ENCODE peak calls at places on chromosomes 2 and 18, in nine cellular contexts. M, V, X, J, I, S, Z, H and D are unnamed samples.

GRCh38 chr18:78561757-78562445 is 417.7 kb upstream of the SALL3 start:
- DNase-seq in S (no peak), X (no peak), Z (peak), J (no peak), I (no peak), M (no peak), V (no peak), H (no peak), D (no peak)

GRCh38 chr18:23994361-23994902 is 20.1 kb upstream of the TTC39C start:
- DNase-seq in S (no peak), J (no peak), I (peak), Z (no peak), X (peak), V (no peak), H (peak), M (peak), D (peak)

GRCh38 chr2:204849887-204850286 is 304.6 kb downstream of the PARD3B start:
- DNase-seq in X (no peak), Z (no peak), J (no peak), V (no peak), H (no peak), I (peak), S (no peak), M (no peak), D (no peak)

GRCh38 chr2:153059338-153060052 is 341.1 kb downstream of the ARL6IP6 start:
- DNase-seq in V (no peak), I (peak), X (no peak), S (no peak), Z (no peak), H (no peak), J (no peak), M (no peak), D (peak)

GRCh38 chr18:65725421-65726050 is 25.3 kb upstream of the CDH7 start:
- DNase-seq in V (no peak), M (no peak), J (no peak), X (peak), S (peak), H (no peak), I (no peak), Z (peak), D (peak)

GRCh38 chr18:79788096-79789085 is 9.3 kb upstream of the KCNG2 start:
- DNase-seq in V (no peak), Z (no peak), I (no peak), X (no peak), H (no peak), J (no peak), M (no peak), S (no peak), D (no peak)

GRCh38 chr18:59220784-59221765 is 1.1 kb downstream of the GRP start:
- DNase-seq in V (no peak), H (no peak), Z (no peak), M (no peak), X (no peak), J (no peak), S (no peak), I (no peak), D (no peak)

GRCh38 chr18:45357681-45358470 is 257.4 kb upstream of the SLC14A2 start:
- DNase-seq in I (no peak), H (no peak), V (no peak), X (no peak), S (peak), M (no peak), Z (no peak), J (no peak), D (no peak)

GRCh38 chr2:237823544-237823943 is 25.0 kb downstream of the RBM44 start:
- DNase-seq in S (no peak), Z (no peak), M (no peak), X (no peak), H (no peak), I (no peak), V (no peak), J (no peak), D (no peak)

GRCh38 chr2:186716899-186717811 is 23.3 kb downstream of the FAM171B start:
- DNase-seq in Z (no peak), V (no peak), I (no peak), H (no peak), X (no peak), J (no peak), M (no peak), S (no peak), D (peak)

GRCh38 chr2:40551081-40551480 is 99.2 kb upstream of the SLC8A1 start:
- DNase-seq in X (no peak), V (no peak), I (no peak), S (no peak), H (no peak), J (no peak), Z (no peak), M (no peak), D (no peak)

GRCh38 chr2:7048762-7049294 is 131.6 kb downstream of the RNF144A start:
- DNase-seq in X (no peak), S (no peak), Z (no peak), M (no peak), I (no peak), V (no peak), H (no peak), J (no peak), D (no peak)

GRCh38 chr2:79771530-79771929 is 258.7 kb downstream of the CTNNA2 start:
- DNase-seq in Z (no peak), V (no peak), M (no peak), S (no peak), X (no peak), I (no peak), H (no peak), J (no peak), D (no peak)

GRCh38 chr18:59024829-59025228 is 114.9 kb upstream of the SEC11C start:
- DNase-seq in X (no peak), I (no peak), V (no peak), J (no peak), H (no peak), S (no peak), M (peak), Z (no peak), D (no peak)

GRCh38 chr2:162734866-162735265 is 103.7 kb downstream of the KCNH7 start:
- DNase-seq in X (no peak), H (no peak), Z (no peak), V (no peak), I (no peak), J (no peak), S (no peak), M (no peak), D (no peak)

GRCh38 chr2:11976090-11976489 is 229.7 kb downstream of the LPIN1 start:
- DNase-seq in X (no peak), V (no peak), J (no peak), Z (no peak), I (no peak), M (no peak), H (no peak), S (no peak), D (no peak)

GRCh38 chr2:9764153-9764778 is 79.0 kb upstream of the TAF1B start:
- DNase-seq in X (no peak), M (no peak), V (no peak), Z (no peak), J (no peak), S (no peak), I (peak), H (no peak), D (no peak)

GRCh38 chr2:102505290-102505689 is 32.3 kb downstream of the SLC9A4 start:
- DNase-seq in I (peak), J (no peak), M (no peak), H (no peak), V (no peak), S (no peak), X (no peak), Z (no peak), D (no peak)

GRCh38 chr18:75247041-75247551 is 36.5 kb downstream of the TSHZ1 start:
- DNase-seq in M (no peak), Z (no peak), X (no peak), I (no peak), V (no peak), S (no peak), J (no peak), H (peak), D (no peak)

GRCh38 chr18:48940854-48941531 is 9.8 kb downstream of the SMAD7 start:
- DNase-seq in J (no peak), S (no peak), I (no peak), X (peak), Z (no peak), M (no peak), H (no peak), V (peak), D (peak)

GRCh38 chr18:40056085-40056484 is 1898.9 kb upstream of the PIK3C3 start:
- DNase-seq in M (no peak), H (no peak), I (no peak), V (no peak), Z (peak), J (no peak), X (no peak), S (no peak), D (no peak)

GRCh38 chr18:596288-596881 is 403 bp upstream of the CLUL1 start:
- DNase-seq in S (peak), V (no peak), Z (peak), J (no peak), I (no peak), H (no peak), X (no peak), M (no peak), D (no peak)

GRCh38 chr2:174122185-174122584 is 126.1 kb downstream of the OLA1 start:
- DNase-seq in I (no peak), X (no peak), M (no peak), H (no peak), Z (no peak), J (no peak), S (no peak), V (no peak), D (no peak)

GRCh38 chr2:237886702-237887481 is 27.5 kb downstream of the RAMP1 start:
- DNase-seq in S (no peak), M (no peak), X (peak), H (no peak), Z (peak), V (no peak), J (no peak), I (no peak), D (no peak)

GRCh38 chr2:241558532-241559488 is at the start of gene BOK:
- DNase-seq in M (peak), S (peak), I (peak), V (no peak), H (no peak), Z (peak), X (peak), J (no peak), D (no peak)

GRCh38 chr2:9984861-9985480 is 33.5 kb downstream of the GRHL1 start:
- DNase-seq in M (peak), Z (no peak), I (no peak), V (no peak), H (peak), J (no peak), S (no peak), X (no peak), D (no peak)

GRCh38 chr2:159199236-159199635 is 87.3 kb downstream of the WDSUB1 start:
- DNase-seq in I (no peak), S (no peak), X (no peak), Z (no peak), V (no peak), J (no peak), M (no peak), H (no peak), D (no peak)